ENCODE peak calls at places on chromosomes 4 and X, in seven cellular contexts. One of them, this sample, is unnamed. For H4K20me1, the result is how much of the 10 kb centered on the place peaks cover.

GRCh38 chrX:45850775-45851433 is 650.2 kb upstream of the DIPK2B start:
- DNase-seq in GM23248: peak
- DNase-seq in IMR-90: peak
- DNase-seq in HCT116: no peak
- DNase-seq in fibroblast of lung: peak
- DNase-seq in H9: peak
- DNase-seq in PC-3: peak
- DNase-seq in this sample: peak

GRCh38 chrX:9340619-9341304 is 124.1 kb upstream of the TBL1X start:
- DNase-seq in H9: peak
- DNase-seq in GM23248: peak
- DNase-seq in HCT116: no peak
- DNase-seq in IMR-90: peak
- DNase-seq in fibroblast of lung: peak
- DNase-seq in PC-3: peak
- DNase-seq in this sample: peak

GRCh38 chrX:108126661-108127060 is 35.1 kb downstream of the ATG4A start:
- DNase-seq in fibroblast of lung: peak
- DNase-seq in HCT116: no peak
- DNase-seq in PC-3: no peak
- DNase-seq in GM23248: no peak
- DNase-seq in IMR-90: peak
- DNase-seq in H9: no peak
- DNase-seq in this sample: no peak

GRCh38 chr4:99405433-99406115 is 29.6 kb downstream of the ADH7 start:
- DNase-seq in IMR-90: peak
- DNase-seq in fibroblast of lung: peak
- DNase-seq in GM23248: peak
- DNase-seq in PC-3: peak
- DNase-seq in HCT116: peak
- DNase-seq in H9: peak
- DNase-seq in this sample: peak

GRCh38 chr4:87497141-87497540 is 32.0 kb downstream of the SPARCL1 start:
- DNase-seq in HCT116: no peak
- DNase-seq in H9: no peak
- DNase-seq in PC-3: peak
- DNase-seq in IMR-90: no peak
- DNase-seq in GM23248: no peak
- DNase-seq in fibroblast of lung: no peak
- DNase-seq in this sample: no peak

GRCh38 chr4:10121568-10122097 is 5.0 kb upstream of the WDR1 start:
- DNase-seq in HCT116: no peak
- DNase-seq in IMR-90: no peak
- DNase-seq in PC-3: no peak
- DNase-seq in H9: no peak
- DNase-seq in GM23248: no peak
- DNase-seq in fibroblast of lung: no peak
- DNase-seq in this sample: peak

GRCh38 chrX:153226344-153227190 is 47.5 kb downstream of the MAGEA1 start:
- DNase-seq in fibroblast of lung: peak
- DNase-seq in H9: peak
- DNase-seq in PC-3: peak
- DNase-seq in GM23248: peak
- DNase-seq in IMR-90: peak
- DNase-seq in HCT116: peak
- DNase-seq in this sample: peak

GRCh38 chrX:25288676-25289075 is 272.9 kb upstream of the ARX start:
- DNase-seq in HCT116: no peak
- DNase-seq in IMR-90: no peak
- DNase-seq in PC-3: no peak
- DNase-seq in fibroblast of lung: no peak
- DNase-seq in H9: no peak
- DNase-seq in GM23248: no peak
- DNase-seq in this sample: no peak

GRCh38 chr4:52990706-52991105 is 128.6 kb downstream of the RASL11B start:
- DNase-seq in PC-3: no peak
- DNase-seq in HCT116: no peak
- DNase-seq in GM23248: no peak
- DNase-seq in H9: no peak
- DNase-seq in fibroblast of lung: no peak
- DNase-seq in IMR-90: no peak
- DNase-seq in this sample: no peak

GRCh38 chrX:45196701-45197100 is 4.0 kb downstream of the DIPK2B start:
- DNase-seq in GM23248: peak
- DNase-seq in IMR-90: peak
- DNase-seq in HCT116: no peak
- DNase-seq in fibroblast of lung: peak
- DNase-seq in PC-3: peak
- DNase-seq in H9: no peak
- DNase-seq in this sample: no peak

GRCh38 chr4:176575141-176575731 is 217.5 kb downstream of the VEGFC start:
- DNase-seq in HCT116: no peak
- DNase-seq in fibroblast of lung: peak
- DNase-seq in GM23248: peak
- DNase-seq in H9: no peak
- DNase-seq in PC-3: no peak
- DNase-seq in IMR-90: peak
- DNase-seq in this sample: no peak

GRCh38 chrX:121642415-121642814 is 595.0 kb downstream of the GLUD2 start:
- DNase-seq in H9: no peak
- DNase-seq in fibroblast of lung: no peak
- DNase-seq in PC-3: peak
- DNase-seq in HCT116: no peak
- DNase-seq in GM23248: peak
- DNase-seq in IMR-90: no peak
- DNase-seq in this sample: no peak

GRCh38 chr4:7359302-7360063 is 75.2 kb downstream of the PSAPL1 start:
- DNase-seq in IMR-90: no peak
- DNase-seq in HCT116: no peak
- DNase-seq in fibroblast of lung: no peak
- DNase-seq in PC-3: no peak
- DNase-seq in GM23248: no peak
- DNase-seq in H9: no peak
- DNase-seq in this sample: no peak

GRCh38 chrX:24377195-24377594 is 16.8 kb downstream of the SUPT20HL1 start:
- DNase-seq in PC-3: no peak
- DNase-seq in HCT116: no peak
- DNase-seq in H9: no peak
- DNase-seq in fibroblast of lung: no peak
- DNase-seq in GM23248: no peak
- DNase-seq in IMR-90: no peak
- DNase-seq in this sample: no peak

GRCh38 chr4:856468-856901 is 30.6 kb upstream of the CPLX1 start:
- DNase-seq in PC-3: no peak
- DNase-seq in HCT116: no peak
- DNase-seq in IMR-90: no peak
- DNase-seq in H9: no peak
- DNase-seq in fibroblast of lung: no peak
- DNase-seq in GM23248: no peak
- DNase-seq in this sample: no peak

GRCh38 chrX:132908891-132909290 is 49.5 kb downstream of the HS6ST2 start:
- DNase-seq in H9: no peak
- DNase-seq in PC-3: peak
- DNase-seq in HCT116: no peak
- DNase-seq in GM23248: no peak
- DNase-seq in fibroblast of lung: no peak
- DNase-seq in IMR-90: no peak
- DNase-seq in this sample: no peak

GRCh38 chr4:1246901-1247810 is 1.8 kb downstream of the CTBP1 start:
- DNase-seq in PC-3: no peak
- DNase-seq in IMR-90: no peak
- DNase-seq in HCT116: no peak
- DNase-seq in fibroblast of lung: no peak
- DNase-seq in H9: peak
- DNase-seq in GM23248: peak
- DNase-seq in this sample: peak

GRCh38 chr4:134812611-134813010 is 611.0 kb upstream of the PABPC4L start:
- DNase-seq in GM23248: no peak
- DNase-seq in HCT116: no peak
- DNase-seq in H9: no peak
- DNase-seq in PC-3: no peak
- DNase-seq in IMR-90: no peak
- DNase-seq in fibroblast of lung: no peak
- DNase-seq in this sample: no peak

GRCh38 chr4:13108096-13108495 is 376.0 kb downstream of the RAB28 start:
- DNase-seq in H9: no peak
- DNase-seq in HCT116: no peak
- DNase-seq in GM23248: peak
- DNase-seq in PC-3: no peak
- DNase-seq in fibroblast of lung: no peak
- DNase-seq in IMR-90: no peak
- DNase-seq in this sample: no peak

GRCh38 chr4:16684083-16684482 is 214.4 kb downstream of the LDB2 start:
- DNase-seq in IMR-90: peak
- DNase-seq in H9: no peak
- DNase-seq in HCT116: no peak
- DNase-seq in fibroblast of lung: peak
- DNase-seq in GM23248: peak
- DNase-seq in PC-3: no peak
- DNase-seq in this sample: peak

GRCh38 chrX:119760026-119760902 is 1.9 kb downstream of the SOWAHD start:
- DNase-seq in fibroblast of lung: no peak
- DNase-seq in H9: no peak
- DNase-seq in PC-3: no peak
- DNase-seq in IMR-90: no peak
- DNase-seq in GM23248: no peak
- DNase-seq in HCT116: no peak
- DNase-seq in this sample: no peak

DNA sequence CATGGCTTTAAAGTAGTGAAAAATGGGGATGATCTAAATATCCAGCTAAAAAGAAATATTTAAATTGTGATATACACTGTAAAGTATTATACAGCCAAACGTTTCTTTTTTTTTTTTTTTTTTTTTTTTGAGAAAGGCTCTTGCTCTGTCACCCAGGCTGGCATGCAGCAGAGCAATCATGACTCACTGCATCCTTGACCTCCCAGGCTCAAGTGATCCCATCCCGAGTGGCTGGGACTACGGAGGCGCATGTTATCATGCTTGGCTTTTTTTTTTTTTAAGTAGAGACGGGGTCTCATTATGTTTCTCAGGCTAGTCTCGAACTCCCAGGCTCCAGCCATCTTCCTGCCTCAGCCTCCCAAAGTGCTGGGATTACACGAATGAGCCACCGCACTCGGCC is 17.1 kb downstream of the SMIM14 start:
- DNase-seq in GM23248: peak
- DNase-seq in HCT116: peak
- DNase-seq in PC-3: peak
- DNase-seq in fibroblast of lung: peak
- DNase-seq in H9: peak
- DNase-seq in IMR-90: peak
- DNase-seq in this sample: peak
- H4K20me1 ChIP-seq in GM23248: under half
- H4K20me1 ChIP-seq in HCT116: under half
- H4K20me1 ChIP-seq in PC-3: under half
- H4K20me1 ChIP-seq in fibroblast of lung: under half
- H4K20me1 ChIP-seq in H9: under half
- H4K20me1 ChIP-seq in IMR-90: under half
- H4K20me1 ChIP-seq in this sample: under half

DNA sequence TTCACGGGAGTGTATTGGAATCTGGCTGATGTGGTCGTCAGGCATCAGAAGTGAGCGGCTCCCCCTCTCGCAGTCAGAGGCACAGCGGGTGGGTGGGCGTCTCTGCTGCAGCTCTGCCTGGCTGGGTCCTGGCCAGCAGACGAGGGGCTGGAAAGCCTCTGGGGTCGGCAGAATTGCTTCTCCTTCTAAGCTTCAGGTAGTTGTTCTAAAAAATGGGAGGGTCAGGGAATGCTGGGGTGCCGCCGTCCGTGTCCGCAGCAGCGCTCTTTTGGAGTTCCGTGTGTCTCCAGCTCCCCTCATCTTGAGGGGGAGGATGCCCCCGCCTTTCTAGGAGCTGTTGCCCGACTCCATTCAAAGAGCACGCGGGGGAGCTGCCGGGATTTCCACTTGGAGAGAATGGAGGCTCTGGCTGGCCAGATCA is 70.2 kb upstream of the HGFAC start:
- DNase-seq in fibroblast of lung: no peak
- DNase-seq in GM23248: no peak
- DNase-seq in H9: no peak
- DNase-seq in PC-3: no peak
- DNase-seq in IMR-90: peak
- DNase-seq in HCT116: no peak
- DNase-seq in this sample: peak
- H4K20me1 ChIP-seq in fibroblast of lung: under half
- H4K20me1 ChIP-seq in GM23248: under half
- H4K20me1 ChIP-seq in H9: under half
- H4K20me1 ChIP-seq in PC-3: under half
- H4K20me1 ChIP-seq in IMR-90: under half
- H4K20me1 ChIP-seq in HCT116: under half
- H4K20me1 ChIP-seq in this sample: under half

DNA sequence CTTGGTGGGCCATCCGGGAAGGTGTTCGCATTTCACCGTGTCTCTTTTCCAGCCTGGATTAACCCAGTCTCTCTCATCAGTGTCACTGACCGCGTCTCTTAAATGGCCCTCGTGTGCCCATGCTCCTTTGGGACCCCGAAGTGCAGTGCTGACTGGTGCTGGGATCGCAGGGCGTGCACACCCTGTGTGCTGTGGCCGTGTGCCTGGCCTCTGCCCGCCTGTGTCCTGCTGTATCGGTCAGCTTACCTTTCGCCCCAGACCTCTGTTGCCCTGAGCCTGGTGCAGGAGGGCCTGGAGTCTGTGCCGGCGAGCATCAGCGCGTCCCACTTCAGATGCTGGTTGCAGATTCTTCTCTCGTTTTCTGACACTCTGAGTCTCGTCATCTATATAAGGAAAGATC is 68.3 kb upstream of the HGFAC start:
- DNase-seq in GM23248: no peak
- DNase-seq in fibroblast of lung: no peak
- DNase-seq in H9: no peak
- DNase-seq in IMR-90: no peak
- DNase-seq in PC-3: no peak
- DNase-seq in HCT116: no peak
- DNase-seq in this sample: no peak
- H4K20me1 ChIP-seq in GM23248: under half
- H4K20me1 ChIP-seq in fibroblast of lung: under half
- H4K20me1 ChIP-seq in H9: under half
- H4K20me1 ChIP-seq in IMR-90: under half
- H4K20me1 ChIP-seq in PC-3: under half
- H4K20me1 ChIP-seq in HCT116: under half
- H4K20me1 ChIP-seq in this sample: under half

GRCh38 chr4:56931924-56932323 is 24.2 kb downstream of the REST start:
- DNase-seq in H9: no peak
- DNase-seq in GM23248: no peak
- DNase-seq in PC-3: no peak
- DNase-seq in IMR-90: no peak
- DNase-seq in HCT116: no peak
- DNase-seq in fibroblast of lung: no peak
- DNase-seq in this sample: no peak

GRCh38 chr4:56930638-56931037 is 22.9 kb downstream of the REST start:
- DNase-seq in PC-3: no peak
- DNase-seq in fibroblast of lung: no peak
- DNase-seq in GM23248: no peak
- DNase-seq in HCT116: no peak
- DNase-seq in IMR-90: no peak
- DNase-seq in H9: no peak
- DNase-seq in this sample: no peak

DNA sequence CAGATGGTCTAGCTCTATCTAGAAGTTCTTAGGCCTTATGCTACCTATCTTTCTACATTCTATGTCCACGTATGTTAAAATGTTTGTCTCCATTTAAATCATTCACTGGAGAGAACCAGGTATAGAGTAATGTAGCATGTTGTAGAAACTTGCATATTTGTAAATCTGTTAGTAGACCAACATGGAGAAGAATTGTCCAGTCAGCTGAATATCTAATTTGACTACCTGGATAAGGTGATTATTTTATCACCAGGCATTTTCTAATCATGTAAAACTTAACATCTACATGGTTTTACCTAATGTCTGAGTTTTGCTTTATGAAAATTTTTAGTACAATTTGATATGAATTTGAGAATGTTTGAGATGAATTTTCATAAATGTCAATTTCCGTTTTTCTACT is 19.5 kb downstream of the REST start:
- DNase-seq in H9: no peak
- DNase-seq in IMR-90: no peak
- DNase-seq in fibroblast of lung: no peak
- DNase-seq in GM23248: no peak
- DNase-seq in HCT116: no peak
- DNase-seq in PC-3: no peak
- DNase-seq in this sample: no peak
- H4K20me1 ChIP-seq in H9: under half
- H4K20me1 ChIP-seq in IMR-90: under half
- H4K20me1 ChIP-seq in fibroblast of lung: under half
- H4K20me1 ChIP-seq in GM23248: under half
- H4K20me1 ChIP-seq in HCT116: under half
- H4K20me1 ChIP-seq in PC-3: under half
- H4K20me1 ChIP-seq in this sample: under half